ENCODE peak calls at places on chromosomes 4 and X, in ten cellular contexts. L, W, H, F, N, I, S, Q, M and C are unnamed samples.

GRCh38 chrX:64204701-64205440 is 637 bp downstream of the AMER1 start:
- DNase-seq in W (peak), I (no peak), Q (peak), H (peak), N (peak), M (peak), L (no peak), S (no peak), F (no peak), C (peak)

GRCh38 chr4:4225915-4226605 is 669 bp downstream of the OTOP1 start:
- DNase-seq in S (no peak), N (no peak), I (no peak), Q (no peak), W (no peak), F (no peak), M (no peak), H (no peak), L (no peak), C (no peak)

GRCh38 chr4:3799496-3799895 is 33.3 kb downstream of the ADRA2C start:
- DNase-seq in N (peak), L (no peak), S (no peak), H (no peak), Q (no peak), F (no peak), W (no peak), M (no peak), I (no peak), C (no peak)

GRCh38 chr4:138090145-138090917 is 151.8 kb downstream of the SLC7A11 start:
- DNase-seq in W (peak), L (no peak), N (no peak), H (peak), M (no peak), Q (no peak), S (peak), F (peak), I (peak), C (no peak)

GRCh38 chr4:38174811-38175210 is 214.6 kb downstream of the PTTG2 start:
- DNase-seq in F (no peak), Q (no peak), W (no peak), S (no peak), H (no peak), I (no peak), N (no peak), L (no peak), M (no peak), C (no peak)

GRCh38 chr4:88275516-88275915 is 8.8 kb downstream of the PPM1K start:
- DNase-seq in M (no peak), N (no peak), S (no peak), I (no peak), W (no peak), H (no peak), F (no peak), Q (no peak), L (no peak), C (no peak)

GRCh38 chrX:123860506-123860840 is 620 bp downstream of the XIAP start:
- DNase-seq in L (peak), Q (peak), W (no peak), H (peak), F (no peak), N (no peak), S (peak), I (no peak), M (peak), C (no peak)

GRCh38 chr4:103786014-103786413 is 66.2 kb upstream of the TACR3 start:
- DNase-seq in Q (no peak), H (peak), I (peak), N (no peak), W (peak), L (no peak), S (peak), M (no peak), F (peak), C (no peak)

GRCh38 chr4:33150139-33150538 is 2430.0 kb downstream of the PCDH7 start:
- DNase-seq in H (no peak), L (no peak), S (no peak), M (no peak), I (no peak), N (no peak), F (no peak), W (no peak), Q (no peak), C (no peak)

GRCh38 chr4:48832571-48832970 is 1.7 kb downstream of the OCIAD1 start:
- DNase-seq in F (no peak), M (no peak), L (no peak), S (no peak), I (no peak), Q (no peak), W (no peak), N (no peak), H (no peak), C (no peak)

GRCh38 chr4:41432889-41433288 is 105.1 kb upstream of the LIMCH1 start:
- DNase-seq in N (no peak), L (no peak), Q (no peak), H (no peak), S (peak), W (peak), I (no peak), M (no peak), F (peak), C (no peak)

GRCh38 chr4:122827258-122827887 is 742 bp downstream of the FGF2 start:
- DNase-seq in N (no peak), F (no peak), S (no peak), I (no peak), W (peak), Q (peak), L (peak), H (peak), M (peak), C (peak)

GRCh38 chrX:77749695-77750094 is 36.3 kb downstream of the ATRX start:
- DNase-seq in H (no peak), N (no peak), M (no peak), I (no peak), W (peak), F (no peak), Q (no peak), L (no peak), S (no peak), C (no peak)